ENCODE peak calls at places on chromosomes 7 and 10, in four cellular contexts. F is activated CD4-positive, CD25-positive, alpha-beta regulatory T cell; V is GM06990; U is AML-193. G is an unnamed sample.

GRCh38 chr10:102150970-102151773 is 1.0 kb upstream of the NOLC1 start:
- DNase-seq in U (no peak), F (no peak), V (no peak), G (no peak)

GRCh38 chr7:156764016-156764669 is 123.6 kb downstream of the RNF32 start:
- DNase-seq in V (no peak), F (no peak), U (no peak), G (no peak)

GRCh38 chr7:18552943-18553584 is 57.5 kb downstream of the HDAC9 start:
- DNase-seq in F (no peak), U (no peak), V (no peak), G (no peak)

GRCh38 chr7:113289140-113289740 is 170.9 kb upstream of the SMIM30 start:
- DNase-seq in V (no peak), U (peak), F (no peak), G (no peak)

GRCh38 chr7:19051767-19052375 is 65.6 kb downstream of the TWIST1 start:
- DNase-seq in U (peak), V (no peak), F (no peak), G (no peak)

GRCh38 chr10:88088441-88089340 is 225.3 kb downstream of the PTEN start:
- DNase-seq in U (no peak), F (no peak), V (no peak), G (no peak)

GRCh38 chr7:11237742-11238141 is 264.1 kb downstream of the PHF14 start:
- DNase-seq in U (no peak), V (no peak), F (no peak), G (peak)

GRCh38 chr10:107034023-107034422 is 130.5 kb downstream of the SORCS1 start:
- DNase-seq in F (no peak), V (no peak), U (no peak), G (no peak)

GRCh38 chr7:51477323-51477722 is 160.7 kb upstream of the COBL start:
- DNase-seq in V (no peak), U (no peak), F (no peak), G (no peak)

GRCh38 chr7:147858421-147858820 is 732.1 kb upstream of the C7orf33 start:
- DNase-seq in F (no peak), U (no peak), V (no peak), G (no peak)

GRCh38 chr10:23051855-23052309 is 43.5 kb upstream of the MSRB2 start:
- DNase-seq in F (no peak), U (no peak), V (no peak), G (no peak)

GRCh38 chr10:24900888-24901685 is 51.3 kb downstream of the PRTFDC1 start:
- DNase-seq in U (no peak), V (peak), F (no peak), G (no peak)

GRCh38 chr10:80199828-80200227 is 5.5 kb downstream of the ANXA11 start:
- DNase-seq in F (no peak), V (no peak), U (peak), G (no peak)

GRCh38 chr7:36054642-36055041 is 98.4 kb upstream of the EEPD1 start:
- DNase-seq in V (no peak), U (no peak), F (no peak), G (no peak)

GRCh38 chr10:13349776-13350274 is 1.7 kb upstream of the SEPHS1 start:
- DNase-seq in F (no peak), U (peak), V (no peak), G (peak)

GRCh38 chr7:143385891-143386781 is 5.0 kb downstream of the ZYX start:
- DNase-seq in F (no peak), U (peak), V (no peak), G (no peak)

GRCh38 chr10:74433993-74434392 is 283.0 kb downstream of the ADK start:
- DNase-seq in U (no peak), V (no peak), F (no peak), G (no peak)

GRCh38 chr10:113151178-113151577 is 201.1 kb downstream of the TCF7L2 start:
- DNase-seq in V (no peak), U (peak), F (no peak), G (no peak)

GRCh38 chr10:118701529-118702323 is 53.0 kb downstream of the CACUL1 start:
- DNase-seq in V (no peak), U (no peak), F (no peak), G (no peak)

GRCh38 chr10:132487241-132488135 is 50.1 kb upstream of the INPP5A start:
- DNase-seq in F (no peak), U (no peak), V (no peak), G (no peak)